ENCODE peak calls at places on chromosomes 5 and 9, in eight cellular contexts. A is breast epithelium, D is foreskin fibroblast, C is thoracic aorta, E is gastrocnemius medialis, W is left ventricle myocardium inferior, Q is mammary epithelial cell, B is cardiac fibroblast. J is an unnamed sample.

GRCh38 chr9:99433555-99433954 is 211.5 kb downstream of the SEC61B start:
- DNase-seq in A (no peak), W (no peak), C (peak), D (peak), Q (peak), E (no peak), B (peak), J (peak)

GRCh38 chr9:137071282-137071681 is 925 bp upstream of the SAPCD2 start:
- DNase-seq in E (no peak), A (no peak), C (no peak), B (no peak), D (no peak), Q (no peak), W (no peak), J (no peak)

GRCh38 chr9:89387970-89388867 is 69.9 kb downstream of the SECISBP2 start:
- DNase-seq in A (no peak), W (peak), E (peak), Q (peak), D (peak), B (peak), C (no peak), J (peak)

GRCh38 chr5:3698412-3698811 is 102.8 kb downstream of the IRX1 start:
- DNase-seq in C (no peak), A (no peak), W (no peak), E (no peak), Q (no peak), D (no peak), B (no peak), J (no peak)

GRCh38 chr5:171387970-171388815 is 544 bp downstream of the NPM1 start:
- DNase-seq in Q (peak), W (peak), C (peak), E (peak), A (peak), D (peak), B (peak), J (no peak)

GRCh38 chr9:134545213-134546211 is 96.1 kb upstream of the COL5A1 start:
- DNase-seq in D (peak), B (peak), Q (no peak), C (no peak), A (no peak), W (peak), E (no peak), J (no peak)

GRCh38 chr9:70421272-70422180 is 7.1 kb upstream of the KLF9 start:
- DNase-seq in C (no peak), W (no peak), A (no peak), Q (no peak), B (peak), E (no peak), D (peak), J (no peak)

GRCh38 chr9:111957856-111958631 is 61.4 kb downstream of the UGCG start:
- DNase-seq in W (no peak), A (no peak), D (peak), B (peak), Q (peak), C (peak), E (no peak), J (no peak)

GRCh38 chr5:78496373-78496772 is 136.0 kb downstream of the SCAMP1 start:
- DNase-seq in C (no peak), E (no peak), D (peak), W (no peak), A (no peak), Q (peak), B (peak), J (no peak)

DNA sequence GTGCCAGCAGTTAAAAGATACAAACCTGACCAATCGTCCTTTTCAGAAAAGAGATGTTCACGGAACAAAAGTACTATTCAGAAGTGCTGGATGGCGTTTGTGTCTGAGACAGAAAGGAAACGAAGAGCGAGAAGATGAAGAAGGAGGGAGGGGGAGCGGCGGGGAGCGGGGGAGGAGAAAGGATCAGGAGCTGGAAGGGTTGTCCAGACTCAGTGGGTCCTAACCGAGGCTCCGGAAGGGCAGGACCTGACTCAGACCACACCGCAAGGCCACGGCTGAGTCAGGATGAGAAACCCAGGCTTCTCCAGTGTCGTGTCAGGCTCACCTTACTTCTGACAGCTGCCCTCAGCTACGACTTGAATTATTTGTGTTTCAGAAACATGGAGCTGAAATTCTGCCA is 46.2 kb downstream of the PAX5 start:
- DNase-seq in W (no peak), D (peak), A (no peak), B (no peak), E (no peak), C (no peak), Q (peak), J (no peak)
- H3K4me3 ChIP-seq in W (no peak), D (no peak), A (no peak), B (no peak), E (no peak), C (no peak), Q (no peak), J (no peak)

GRCh38 chr9:114240216-114240615 is 82.7 kb upstream of the ORM1 start:
- DNase-seq in E (no peak), A (no peak), W (no peak), Q (no peak), D (no peak), C (no peak), B (no peak), J (no peak)

GRCh38 chr9:114240647-114241558 is 82.0 kb upstream of the ORM1 start:
- DNase-seq in C (no peak), D (no peak), B (no peak), E (peak), W (no peak), A (no peak), Q (no peak), J (no peak)

GRCh38 chr9:114237781-114238180 is 82.4 kb downstream of the COL27A1 start:
- DNase-seq in B (no peak), W (no peak), E (no peak), C (no peak), A (no peak), Q (no peak), D (no peak), J (no peak)

GRCh38 chr9:114238471-114238870 is 83.1 kb downstream of the COL27A1 start:
- DNase-seq in D (peak), W (peak), B (no peak), E (no peak), Q (no peak), A (no peak), C (peak), J (no peak)

DNA sequence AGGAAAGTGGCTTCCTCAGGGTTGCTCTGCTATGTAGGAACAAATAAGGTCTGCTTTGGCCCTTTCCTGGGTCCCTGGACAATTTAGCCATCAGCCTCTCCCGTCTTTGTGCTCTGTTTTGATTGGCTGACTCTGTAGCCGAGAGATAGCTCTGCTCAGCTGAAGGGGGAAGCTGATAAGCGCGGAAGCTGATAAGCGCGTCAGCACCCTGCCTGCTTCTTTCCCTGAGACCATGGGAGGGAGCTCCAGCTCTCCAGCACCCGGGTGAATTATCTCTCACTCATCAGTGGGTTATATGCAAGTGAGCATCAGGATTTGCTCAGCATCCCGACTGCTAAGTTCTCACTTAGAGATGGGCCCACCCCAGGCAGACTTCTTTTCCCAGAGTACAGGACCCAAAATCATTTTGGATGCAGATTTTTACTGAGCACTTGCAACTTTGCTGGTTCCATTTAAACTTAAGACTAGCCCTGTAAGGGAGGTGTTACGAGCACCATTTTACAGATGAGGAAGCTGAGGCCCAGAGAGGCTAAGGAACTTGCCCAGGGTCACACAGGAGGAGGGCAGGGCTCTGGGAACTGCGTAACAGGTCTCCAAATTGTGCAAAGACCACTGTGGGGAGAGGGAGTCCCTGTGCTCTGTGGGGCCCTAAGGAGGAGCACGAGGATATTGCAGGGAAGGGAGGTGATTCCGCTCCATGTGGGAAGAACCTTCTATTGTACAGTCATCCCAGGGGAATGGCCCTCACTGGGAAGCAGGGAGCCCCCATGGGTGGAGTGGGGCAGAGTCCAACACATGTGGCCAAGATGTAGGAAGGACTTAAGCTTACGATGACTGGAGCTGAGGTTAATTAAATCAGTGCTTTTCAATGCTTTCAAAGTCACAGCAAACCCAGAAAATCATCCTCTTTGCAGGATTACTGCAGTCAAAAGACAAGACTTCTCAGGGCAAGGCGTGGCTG is 83.7 kb upstream of the ORM1 start:
- DNase-seq in B (peak), Q (no peak), C (no peak), E (no peak), D (peak), A (no peak), W (no peak), J (no peak)
- TF ChIP-seq CTCF in B (peak), Q (no peak), C (peak), E (no peak), D (peak), A (no peak), W (peak), J (peak)

GRCh38 chr9:135587658-135588057 is 26.1 kb downstream of the PAEP start:
- DNase-seq in A (no peak), E (no peak), C (no peak), D (no peak), B (no peak), W (no peak), Q (no peak), J (no peak)

GRCh38 chr9:135588371-135588770 is 26.8 kb downstream of the PAEP start:
- DNase-seq in A (no peak), W (no peak), E (no peak), D (no peak), Q (no peak), B (no peak), C (no peak), J (no peak)

GRCh38 chr9:135589596-135590485 is 28.3 kb downstream of the PAEP start:
- DNase-seq in W (no peak), C (no peak), B (no peak), E (no peak), Q (no peak), D (no peak), A (no peak), J (no peak)

GRCh38 chr9:135590486-135591079 is 29.0 kb downstream of the PAEP start:
- DNase-seq in E (no peak), B (no peak), C (no peak), W (no peak), Q (no peak), A (no peak), D (no peak), J (no peak)

DNA sequence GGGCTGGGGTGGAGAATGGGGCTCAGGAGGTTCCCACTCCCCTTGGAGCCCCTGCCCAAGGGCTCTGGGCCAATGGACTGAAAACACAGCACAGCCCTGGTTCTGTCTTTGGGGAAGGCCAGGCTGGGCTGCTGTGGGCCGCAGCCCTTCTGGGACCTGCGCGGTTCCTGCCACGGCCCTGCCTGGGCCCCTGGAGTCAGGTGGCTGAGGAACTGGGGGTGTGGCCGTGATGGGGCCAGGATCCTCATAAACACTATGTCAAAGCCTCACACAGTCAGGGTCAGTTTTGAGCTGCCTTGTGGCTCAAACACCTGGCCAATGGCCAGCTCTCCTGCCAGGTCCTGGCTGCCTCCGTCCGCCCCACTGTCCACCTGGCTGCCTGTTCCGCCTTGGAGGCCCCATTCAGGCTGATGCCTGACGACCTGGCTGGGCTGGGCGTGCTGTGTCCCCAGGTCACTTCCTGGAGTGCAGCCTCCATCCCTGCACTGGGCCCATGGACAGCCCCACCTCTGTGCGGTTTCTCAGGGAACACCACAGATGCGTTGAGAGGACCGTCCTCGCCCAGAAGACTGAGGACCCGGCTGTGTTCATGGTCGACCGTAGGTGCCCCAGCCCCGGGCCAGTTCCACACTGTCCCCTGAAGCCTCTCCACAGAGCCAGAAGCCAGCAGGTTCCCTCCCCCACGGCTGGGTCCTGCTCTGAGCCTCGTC is 27.5 kb downstream of the PAEP start:
- DNase-seq in D (no peak), Q (no peak), E (no peak), C (no peak), A (no peak), W (no peak), B (no peak), J (no peak)
- H3K4me3 ChIP-seq in D (no peak), Q (no peak), E (no peak), C (no peak), A (no peak), W (no peak), B (no peak), J (no peak)

GRCh38 chr5:39691993-39692392 is 267.2 kb upstream of the DAB2 start:
- DNase-seq in C (no peak), E (no peak), B (peak), D (no peak), W (no peak), A (no peak), Q (peak), J (no peak)
- TF ChIP-seq CTCF in C (no peak), E (no peak), B (peak), D (no peak), W (no peak), A (no peak), Q (peak), J (peak)

DNA sequence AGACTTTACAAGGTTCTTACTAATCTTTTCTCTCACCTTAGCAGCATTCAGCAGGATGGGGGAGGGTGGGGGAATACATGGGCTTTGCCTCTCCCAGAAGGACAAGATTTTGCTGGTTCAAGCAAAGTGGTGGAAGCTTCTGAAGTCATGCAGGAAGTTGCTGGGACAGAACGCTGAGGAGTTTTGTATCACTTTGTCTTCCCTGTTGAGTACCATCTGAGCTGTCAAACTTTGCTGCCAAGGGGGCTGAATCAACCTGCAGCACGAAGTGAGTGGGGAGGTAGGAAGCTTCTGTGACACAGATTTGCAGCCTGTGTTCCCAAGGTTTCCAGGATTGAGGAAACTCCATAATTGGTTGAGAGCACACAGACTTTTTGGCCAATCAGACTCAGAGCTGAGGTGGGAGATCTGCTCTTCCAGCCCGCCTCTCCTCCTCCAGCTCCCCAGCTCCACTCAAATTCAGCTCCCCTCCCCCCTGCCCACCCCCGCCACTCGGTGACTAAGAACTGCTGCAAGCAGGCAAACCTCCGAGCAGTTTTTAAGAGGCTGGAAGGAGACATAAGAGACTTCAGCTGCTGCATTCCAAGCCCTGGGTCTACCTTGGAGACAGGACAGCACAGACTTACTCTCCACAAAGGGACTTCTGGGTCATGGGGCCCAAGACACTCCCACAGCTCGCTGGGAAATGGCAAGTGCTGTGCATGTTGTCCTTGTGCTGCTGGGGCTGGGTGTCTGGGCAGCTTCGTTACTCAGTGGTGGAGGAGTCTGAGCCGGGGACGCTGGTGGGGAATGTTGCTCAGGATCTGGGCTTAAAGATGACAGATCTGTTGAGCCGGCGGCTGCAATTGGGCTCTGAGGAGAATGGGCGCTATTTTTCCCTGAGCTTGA is at the start of gene PCDHGC5:
- DNase-seq in W (no peak), C (no peak), A (no peak), B (peak), D (peak), Q (peak), E (no peak), J (no peak)
- H3K4me3 ChIP-seq in W (no peak), C (peak), A (no peak), B (peak), D (peak), Q (no peak), E (no peak), J (no peak)

GRCh38 chr5:168750926-168751325 is 171.8 kb upstream of the PANK3 start:
- DNase-seq in B (no peak), A (no peak), E (no peak), D (no peak), C (no peak), W (no peak), Q (no peak), J (no peak)

GRCh38 chr5:168746893-168747640 is 167.9 kb upstream of the PANK3 start:
- DNase-seq in B (no peak), E (no peak), C (no peak), A (no peak), W (no peak), Q (no peak), D (no peak), J (no peak)

GRCh38 chr5:168752012-168752411 is 172.8 kb upstream of the PANK3 start:
- DNase-seq in B (no peak), E (no peak), A (no peak), D (no peak), Q (no peak), C (no peak), W (no peak), J (no peak)

GRCh38 chr5:168749391-168750100 is 170.4 kb upstream of the PANK3 start:
- DNase-seq in B (no peak), E (no peak), Q (no peak), W (no peak), C (no peak), D (no peak), A (no peak), J (no peak)

GRCh38 chr5:168747987-168748777 is 169.0 kb upstream of the PANK3 start:
- DNase-seq in D (no peak), Q (peak), B (peak), A (no peak), C (no peak), E (no peak), W (peak), J (no peak)
- TF ChIP-seq CTCF in D (peak), Q (peak), B (peak), A (no peak), C (peak), E (no peak), W (peak), J (peak)

GRCh38 chr9:34625087-34625486 is 3.8 kb downstream of the ARID3C start:
- DNase-seq in D (no peak), E (no peak), A (no peak), Q (no peak), W (no peak), B (no peak), C (no peak), J (no peak)

GRCh38 chr9:34629492-34629809 is 585 bp upstream of the ARID3C start:
- DNase-seq in A (no peak), Q (no peak), C (no peak), B (no peak), E (no peak), D (no peak), W (no peak), J (no peak)

GRCh38 chr9:34630402-34631154 is 1.7 kb upstream of the ARID3C start:
- DNase-seq in B (no peak), Q (no peak), D (peak), C (no peak), A (no peak), W (no peak), E (no peak), J (no peak)

GRCh38 chr9:34627716-34628655 is 880 bp downstream of the ARID3C start:
- DNase-seq in A (no peak), C (no peak), W (no peak), B (no peak), E (no peak), Q (no peak), D (no peak), J (no peak)

GRCh38 chr9:34628656-34629491 is at the start of gene ARID3C:
- DNase-seq in W (no peak), Q (peak), E (no peak), A (no peak), B (no peak), D (peak), C (no peak), J (no peak)
- H3K4me3 ChIP-seq in W (peak), Q (peak), E (peak), A (peak), B (peak), D (peak), C (peak), J (peak)

J was measured in epithelial cell of proximal tubule.